ENCODE peak calls at places on chromosomes 6 and 20, in nine cellular contexts. One of them, this sample, is unnamed.

GRCh38 chr6:148323344-148323743 is 19.3 kb upstream of the SASH1 start:
- DNase-seq in tibial artery: no peak
- DNase-seq in mammary epithelial cell: no peak
- DNase-seq in transverse colon: no peak
- DNase-seq in kidney epithelial cell: no peak
- DNase-seq in body of pancreas: no peak
- DNase-seq in fibroblast of lung: no peak
- DNase-seq in lower lobe of right lung: no peak
- DNase-seq in PC-9: no peak
- DNase-seq in this sample: no peak

GRCh38 chr6:39166189-39166917 is 51.4 kb upstream of the SAYSD1 start:
- DNase-seq in tibial artery: peak; percentile 78
- DNase-seq in mammary epithelial cell: peak; percentile 33
- DNase-seq in PC-9: peak; percentile 80
- DNase-seq in lower lobe of right lung: peak; percentile 84
- DNase-seq in transverse colon: peak; percentile 84
- DNase-seq in fibroblast of lung: peak; percentile 14
- DNase-seq in kidney epithelial cell: no peak
- DNase-seq in body of pancreas: peak; percentile 86
- DNase-seq in this sample: no peak

GRCh38 chr6:20946037-20946436 is 411.8 kb downstream of the CDKAL1 start:
- DNase-seq in PC-9: no peak
- DNase-seq in body of pancreas: no peak
- DNase-seq in fibroblast of lung: peak; percentile 71
- DNase-seq in mammary epithelial cell: peak; percentile 85
- DNase-seq in transverse colon: no peak
- DNase-seq in lower lobe of right lung: no peak
- DNase-seq in tibial artery: no peak
- DNase-seq in kidney epithelial cell: no peak
- DNase-seq in this sample: no peak

GRCh38 chr6:106557837-106558236 is 71.5 kb downstream of the RTN4IP1 start:
- DNase-seq in fibroblast of lung: no peak
- DNase-seq in lower lobe of right lung: no peak
- DNase-seq in transverse colon: no peak
- DNase-seq in tibial artery: no peak
- DNase-seq in body of pancreas: no peak
- DNase-seq in PC-9: no peak
- DNase-seq in kidney epithelial cell: no peak
- DNase-seq in mammary epithelial cell: no peak
- DNase-seq in this sample: no peak

GRCh38 chr20:43669332-43669731 is 2.4 kb downstream of the MYBL2 start:
- DNase-seq in lower lobe of right lung: no peak
- DNase-seq in PC-9: peak; percentile 64
- DNase-seq in transverse colon: no peak
- DNase-seq in body of pancreas: no peak
- DNase-seq in fibroblast of lung: peak; percentile 73
- DNase-seq in kidney epithelial cell: peak; percentile 45
- DNase-seq in tibial artery: no peak
- DNase-seq in mammary epithelial cell: peak; percentile 61
- DNase-seq in this sample: no peak

GRCh38 chr20:50298554-50299324 is 108.1 kb downstream of the CEBPB start:
- DNase-seq in body of pancreas: no peak
- DNase-seq in mammary epithelial cell: peak; percentile 89
- DNase-seq in kidney epithelial cell: no peak
- DNase-seq in transverse colon: no peak
- DNase-seq in fibroblast of lung: no peak
- DNase-seq in PC-9: no peak
- DNase-seq in lower lobe of right lung: peak; percentile 26
- DNase-seq in tibial artery: no peak
- DNase-seq in this sample: no peak

GRCh38 chr6:117205876-117206275 is 59.5 kb upstream of the VGLL2 start:
- DNase-seq in body of pancreas: no peak
- DNase-seq in PC-9: no peak
- DNase-seq in transverse colon: no peak
- DNase-seq in lower lobe of right lung: no peak
- DNase-seq in fibroblast of lung: no peak
- DNase-seq in tibial artery: no peak
- DNase-seq in kidney epithelial cell: no peak
- DNase-seq in mammary epithelial cell: no peak
- DNase-seq in this sample: no peak

GRCh38 chr20:11891827-11892521 is 25.7 kb upstream of the BTBD3 start:
- DNase-seq in tibial artery: no peak
- DNase-seq in body of pancreas: peak; percentile 73
- DNase-seq in PC-9: peak; percentile 64
- DNase-seq in kidney epithelial cell: peak; percentile 50
- DNase-seq in mammary epithelial cell: peak; percentile 83
- DNase-seq in transverse colon: peak; percentile 62
- DNase-seq in fibroblast of lung: peak; percentile 67
- DNase-seq in lower lobe of right lung: peak; percentile 62
- DNase-seq in this sample: no peak

GRCh38 chr6:42339991-42340401 is 111.7 kb downstream of the TRERF1 start:
- DNase-seq in tibial artery: no peak
- DNase-seq in PC-9: no peak
- DNase-seq in transverse colon: no peak
- DNase-seq in body of pancreas: no peak
- DNase-seq in kidney epithelial cell: no peak
- DNase-seq in lower lobe of right lung: no peak
- DNase-seq in mammary epithelial cell: peak; percentile 80
- DNase-seq in fibroblast of lung: peak; percentile 23
- DNase-seq in this sample: no peak

GRCh38 chr6:42336431-42336830 is 115.3 kb downstream of the TRERF1 start:
- DNase-seq in PC-9: no peak
- DNase-seq in fibroblast of lung: no peak
- DNase-seq in body of pancreas: no peak
- DNase-seq in mammary epithelial cell: no peak
- DNase-seq in kidney epithelial cell: no peak
- DNase-seq in transverse colon: no peak
- DNase-seq in tibial artery: no peak
- DNase-seq in lower lobe of right lung: no peak
- DNase-seq in this sample: no peak

GRCh38 chr6:42337985-42338572 is 113.6 kb downstream of the TRERF1 start:
- DNase-seq in body of pancreas: no peak
- DNase-seq in mammary epithelial cell: no peak
- DNase-seq in lower lobe of right lung: no peak
- DNase-seq in tibial artery: no peak
- DNase-seq in kidney epithelial cell: no peak
- DNase-seq in fibroblast of lung: no peak
- DNase-seq in PC-9: no peak
- DNase-seq in transverse colon: no peak
- DNase-seq in this sample: no peak

GRCh38 chr6:42340516-42340915 is 111.2 kb downstream of the TRERF1 start:
- DNase-seq in lower lobe of right lung: no peak
- DNase-seq in kidney epithelial cell: no peak
- DNase-seq in mammary epithelial cell: no peak
- DNase-seq in fibroblast of lung: no peak
- DNase-seq in PC-9: no peak
- DNase-seq in transverse colon: no peak
- DNase-seq in body of pancreas: no peak
- DNase-seq in tibial artery: no peak
- DNase-seq in this sample: no peak

DNA sequence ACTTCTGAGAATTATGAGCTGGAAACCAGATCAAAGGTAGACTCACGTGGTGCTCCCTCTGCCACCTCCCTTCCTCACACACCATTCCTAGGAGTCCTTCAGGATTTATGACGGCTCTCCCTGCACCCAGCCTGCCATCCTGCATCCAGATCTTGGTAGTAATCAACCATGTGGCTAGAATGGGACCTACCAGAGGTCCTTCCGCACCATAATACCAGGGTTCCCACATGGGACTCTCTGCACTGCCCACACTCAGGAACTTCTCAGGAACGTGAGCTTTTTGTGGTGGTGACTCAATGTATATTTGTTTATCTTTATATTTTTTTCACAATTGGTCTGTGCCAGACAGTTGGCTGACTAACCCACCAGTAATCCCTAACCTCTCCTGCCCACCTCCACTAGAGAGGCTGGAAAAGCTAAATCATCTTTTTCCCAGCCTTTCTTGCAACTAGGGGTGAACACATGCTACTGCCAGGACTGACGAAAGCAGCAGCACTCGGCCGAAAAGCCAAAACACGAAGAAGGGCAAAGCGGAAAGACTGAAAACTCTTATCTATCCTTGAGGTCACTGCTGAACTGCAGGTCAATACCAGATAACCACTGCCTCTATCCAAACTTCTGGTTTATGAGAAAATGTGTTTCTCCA is 113.0 kb downstream of the TRERF1 start:
- DNase-seq in fibroblast of lung: peak; percentile 99
- DNase-seq in PC-9: peak; percentile 70
- DNase-seq in kidney epithelial cell: peak; percentile 87
- DNase-seq in mammary epithelial cell: peak; percentile 96
- DNase-seq in transverse colon: no peak
- DNase-seq in body of pancreas: no peak
- DNase-seq in lower lobe of right lung: no peak
- DNase-seq in tibial artery: no peak
- DNase-seq in this sample: peak; percentile 98
- TF ChIP-seq CTCF in fibroblast of lung: no peak
- TF ChIP-seq CTCF in PC-9: no peak
- TF ChIP-seq CTCF in kidney epithelial cell: no peak
- TF ChIP-seq CTCF in mammary epithelial cell: no peak
- TF ChIP-seq CTCF in transverse colon: no peak
- TF ChIP-seq CTCF in body of pancreas: no peak
- TF ChIP-seq CTCF in lower lobe of right lung: no peak
- TF ChIP-seq CTCF in tibial artery: no peak
- TF ChIP-seq CTCF in this sample: no peak

GRCh38 chr6:161166677-161167076 is 107.2 kb downstream of the AGPAT4 start:
- DNase-seq in mammary epithelial cell: no peak
- DNase-seq in lower lobe of right lung: no peak
- DNase-seq in kidney epithelial cell: no peak
- DNase-seq in transverse colon: no peak
- DNase-seq in PC-9: no peak
- DNase-seq in tibial artery: no peak
- DNase-seq in fibroblast of lung: no peak
- DNase-seq in body of pancreas: no peak
- DNase-seq in this sample: no peak

GRCh38 chr6:161169060-161169459 is 104.8 kb downstream of the AGPAT4 start:
- DNase-seq in fibroblast of lung: no peak
- DNase-seq in mammary epithelial cell: no peak
- DNase-seq in tibial artery: no peak
- DNase-seq in body of pancreas: no peak
- DNase-seq in lower lobe of right lung: no peak
- DNase-seq in PC-9: no peak
- DNase-seq in kidney epithelial cell: no peak
- DNase-seq in transverse colon: no peak
- DNase-seq in this sample: no peak

GRCh38 chr6:161169690-161170089 is 104.2 kb downstream of the AGPAT4 start:
- DNase-seq in tibial artery: no peak
- DNase-seq in PC-9: no peak
- DNase-seq in lower lobe of right lung: no peak
- DNase-seq in mammary epithelial cell: peak; percentile 22
- DNase-seq in fibroblast of lung: peak; percentile 82
- DNase-seq in body of pancreas: peak; percentile 68
- DNase-seq in transverse colon: no peak
- DNase-seq in kidney epithelial cell: no peak
- DNase-seq in this sample: no peak

GRCh38 chr6:161168281-161168891 is 105.5 kb downstream of the AGPAT4 start:
- DNase-seq in mammary epithelial cell: peak; percentile 96
- DNase-seq in PC-9: no peak
- DNase-seq in lower lobe of right lung: no peak
- DNase-seq in kidney epithelial cell: peak; percentile 91
- DNase-seq in body of pancreas: peak; percentile 31
- DNase-seq in tibial artery: no peak
- DNase-seq in transverse colon: no peak
- DNase-seq in fibroblast of lung: peak; percentile 97
- DNase-seq in this sample: peak; percentile 89

DNA sequence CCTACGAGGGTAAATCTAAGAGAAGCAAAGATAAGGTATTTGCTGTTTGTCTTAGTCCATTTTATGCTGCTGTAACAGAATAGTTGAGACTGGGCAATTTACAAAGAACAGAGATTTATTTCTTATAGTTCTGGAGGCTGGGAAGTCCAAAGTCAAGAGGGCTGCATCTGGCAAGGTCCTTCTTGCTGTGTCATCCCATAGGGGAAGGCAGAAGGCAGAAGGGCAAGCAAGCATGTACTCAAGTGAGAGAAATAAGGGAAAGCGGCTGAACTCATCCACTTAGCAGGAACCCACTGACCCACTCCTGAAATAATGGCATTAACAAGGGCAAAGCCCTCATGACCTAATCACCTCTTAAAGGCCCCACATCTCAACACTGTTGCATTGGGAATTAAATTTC is 102.7 kb downstream of the AGPAT4 start:
- DNase-seq in fibroblast of lung: no peak
- DNase-seq in body of pancreas: no peak
- DNase-seq in PC-9: no peak
- DNase-seq in transverse colon: no peak
- DNase-seq in lower lobe of right lung: no peak
- DNase-seq in kidney epithelial cell: no peak
- DNase-seq in tibial artery: no peak
- DNase-seq in mammary epithelial cell: no peak
- DNase-seq in this sample: no peak
- H3K4me3 ChIP-seq in fibroblast of lung: no peak overlapping the region
- H3K4me3 ChIP-seq in body of pancreas: no peak overlapping the region
- H3K4me3 ChIP-seq in PC-9: no peak overlapping the region
- H3K4me3 ChIP-seq in transverse colon: no peak overlapping the region
- H3K4me3 ChIP-seq in lower lobe of right lung: no peak overlapping the region
- H3K4me3 ChIP-seq in kidney epithelial cell: no peak overlapping the region
- H3K4me3 ChIP-seq in tibial artery: no peak overlapping the region
- H3K4me3 ChIP-seq in mammary epithelial cell: no peak overlapping the region
- H3K4me3 ChIP-seq in this sample: no peak overlapping the region

GRCh38 chr20:57070296-57070695 is 196.1 kb downstream of the BMP7 start:
- DNase-seq in body of pancreas: no peak
- DNase-seq in transverse colon: no peak
- DNase-seq in fibroblast of lung: no peak
- DNase-seq in mammary epithelial cell: no peak
- DNase-seq in tibial artery: no peak
- DNase-seq in kidney epithelial cell: no peak
- DNase-seq in lower lobe of right lung: no peak
- DNase-seq in PC-9: no peak
- DNase-seq in this sample: no peak

GRCh38 chr20:57066126-57066900 is 200.1 kb downstream of the BMP7 start:
- DNase-seq in kidney epithelial cell: no peak
- DNase-seq in tibial artery: peak; percentile 17
- DNase-seq in fibroblast of lung: peak; percentile 50
- DNase-seq in lower lobe of right lung: no peak
- DNase-seq in transverse colon: no peak
- DNase-seq in body of pancreas: no peak
- DNase-seq in mammary epithelial cell: no peak
- DNase-seq in PC-9: no peak
- DNase-seq in this sample: no peak

GRCh38 chr20:57071283-57071701 is 195.1 kb downstream of the BMP7 start:
- DNase-seq in kidney epithelial cell: no peak
- DNase-seq in fibroblast of lung: no peak
- DNase-seq in tibial artery: peak; percentile 1
- DNase-seq in mammary epithelial cell: no peak
- DNase-seq in body of pancreas: no peak
- DNase-seq in PC-9: no peak
- DNase-seq in transverse colon: no peak
- DNase-seq in lower lobe of right lung: no peak
- DNase-seq in this sample: no peak

GRCh38 chr20:57072184-57072583 is 194.3 kb downstream of the BMP7 start:
- DNase-seq in tibial artery: peak; percentile 31
- DNase-seq in body of pancreas: no peak
- DNase-seq in fibroblast of lung: no peak
- DNase-seq in mammary epithelial cell: no peak
- DNase-seq in transverse colon: no peak
- DNase-seq in kidney epithelial cell: no peak
- DNase-seq in lower lobe of right lung: no peak
- DNase-seq in PC-9: no peak
- DNase-seq in this sample: no peak

DNA sequence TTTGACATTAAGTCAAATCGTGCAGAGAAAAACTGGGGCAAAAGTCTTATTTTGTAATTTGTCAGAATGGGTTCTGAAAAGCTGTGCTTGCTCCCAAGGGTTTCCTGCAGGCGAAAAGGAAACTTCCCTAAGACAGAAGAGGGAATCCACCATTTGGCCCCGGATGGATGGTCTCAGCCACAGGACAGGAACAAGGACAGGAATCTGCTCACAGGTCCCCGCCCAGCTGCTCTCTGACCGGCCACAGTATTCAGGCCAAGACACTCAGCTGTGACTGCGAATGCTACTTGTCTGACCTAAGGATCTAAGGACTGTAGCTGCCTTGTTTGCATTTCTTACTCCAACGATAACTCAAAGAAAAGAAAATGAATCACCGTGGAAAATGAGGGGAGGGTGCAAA is 197.0 kb downstream of the BMP7 start:
- DNase-seq in body of pancreas: no peak
- DNase-seq in lower lobe of right lung: no peak
- DNase-seq in tibial artery: peak; percentile 23
- DNase-seq in fibroblast of lung: no peak
- DNase-seq in mammary epithelial cell: no peak
- DNase-seq in kidney epithelial cell: no peak
- DNase-seq in transverse colon: no peak
- DNase-seq in PC-9: no peak
- DNase-seq in this sample: no peak
- TF ChIP-seq CTCF in body of pancreas: no peak
- TF ChIP-seq CTCF in lower lobe of right lung: no peak
- TF ChIP-seq CTCF in tibial artery: no peak
- TF ChIP-seq CTCF in fibroblast of lung: no peak
- TF ChIP-seq CTCF in mammary epithelial cell: no peak
- TF ChIP-seq CTCF in kidney epithelial cell: no peak
- TF ChIP-seq CTCF in transverse colon: no peak
- TF ChIP-seq CTCF in PC-9: no peak
- TF ChIP-seq CTCF in this sample: no peak

GRCh38 chr6:129491436-129491835 is 218.5 kb downstream of the ARHGAP18 start:
- DNase-seq in lower lobe of right lung: no peak
- DNase-seq in transverse colon: no peak
- DNase-seq in body of pancreas: no peak
- DNase-seq in PC-9: no peak
- DNase-seq in tibial artery: no peak
- DNase-seq in kidney epithelial cell: no peak
- DNase-seq in fibroblast of lung: peak; percentile 78
- DNase-seq in mammary epithelial cell: no peak
- DNase-seq in this sample: no peak
- H3K4me3 ChIP-seq in lower lobe of right lung: no peak overlapping the region
- H3K4me3 ChIP-seq in transverse colon: no peak overlapping the region
- H3K4me3 ChIP-seq in body of pancreas: no peak overlapping the region
- H3K4me3 ChIP-seq in PC-9: peak overlapping the region; percentile 6
- H3K4me3 ChIP-seq in tibial artery: peak overlapping the region; percentile 47
- H3K4me3 ChIP-seq in kidney epithelial cell: no peak overlapping the region
- H3K4me3 ChIP-seq in fibroblast of lung: peak overlapping the region; percentile 17
- H3K4me3 ChIP-seq in mammary epithelial cell: no peak overlapping the region
- H3K4me3 ChIP-seq in this sample: peak overlapping the region; percentile 15